ENCODE peak calls at places on chromosome 9, in four cellular contexts. J is A549, W is foreskin fibroblast, Z is tibial artery. R is an unnamed sample.

GRCh38 chr9:135067091-135067710 is 20.3 kb upstream of the OLFM1 start:
- DNase-seq in Z (no peak), W (no peak), J (no peak), R (no peak)

GRCh38 chr9:69425402-69425801 is 100.4 kb downstream of the ENTREP1 start:
- DNase-seq in Z (no peak), W (no peak), J (no peak), R (no peak)

GRCh38 chr9:95025213-95026170 is 292.0 kb downstream of the FANCC start:
- DNase-seq in Z (peak), W (peak), J (no peak), R (peak)

GRCh38 chr9:12794024-12794799 is 19.4 kb downstream of the LURAP1L start:
- DNase-seq in W (peak), J (no peak), Z (no peak), R (no peak)

GRCh38 chr9:21311888-21312287 is 6.8 kb upstream of the IFNA5 start:
- DNase-seq in Z (no peak), J (no peak), W (no peak), R (no peak)

GRCh38 chr9:84404095-84404686 is 63.6 kb upstream of the SLC28A3 start:
- DNase-seq in W (no peak), J (no peak), Z (no peak), R (no peak)

GRCh38 chr9:87950765-87951488 is 23.4 kb downstream of the CDK20 start:
- DNase-seq in Z (no peak), W (peak), J (peak), R (no peak)

GRCh38 chr9:125574136-125574877 is 132.7 kb downstream of the MAPKAP1 start:
- DNase-seq in J (no peak), W (no peak), Z (no peak), R (no peak)

GRCh38 chr9:106862115-106862945 is 636 bp upstream of the ZNF462 start:
- DNase-seq in W (peak), J (peak), Z (no peak), R (no peak)
- H3K4me3 ChIP-seq in W (peak), J (peak), Z (peak), R (peak)

GRCh38 chr9:109098960-109099308 is 20.8 kb downstream of the TMEM245 start:
- DNase-seq in J (no peak), W (no peak), Z (no peak), R (no peak)
- H3K4me3 ChIP-seq in J (no peak), W (peak), Z (no peak), R (no peak)

DNA sequence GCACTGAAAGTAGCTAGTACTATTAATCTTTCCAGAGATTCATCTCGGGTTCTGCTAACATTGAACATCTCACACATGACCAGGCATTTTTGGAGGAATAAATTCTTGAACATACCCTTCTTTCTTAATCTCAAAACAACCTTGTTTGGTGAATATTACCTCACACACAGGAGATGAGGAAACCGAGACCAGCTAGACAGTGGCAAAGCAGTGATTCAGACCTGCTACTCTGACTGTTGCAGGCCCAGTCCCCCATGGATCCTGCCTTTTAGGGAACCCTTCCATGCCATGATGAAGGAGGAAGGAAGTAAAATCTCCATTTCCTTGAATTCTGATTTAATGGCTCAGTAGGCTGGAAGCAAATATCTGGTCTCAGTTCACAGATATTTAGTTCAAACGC is 2.6 kb downstream of the PCSK5 start:
- DNase-seq in Z (no peak), J (no peak), W (peak), R (no peak)
- H3K4me3 ChIP-seq in Z (peak), J (peak), W (peak), R (no peak)

DNA sequence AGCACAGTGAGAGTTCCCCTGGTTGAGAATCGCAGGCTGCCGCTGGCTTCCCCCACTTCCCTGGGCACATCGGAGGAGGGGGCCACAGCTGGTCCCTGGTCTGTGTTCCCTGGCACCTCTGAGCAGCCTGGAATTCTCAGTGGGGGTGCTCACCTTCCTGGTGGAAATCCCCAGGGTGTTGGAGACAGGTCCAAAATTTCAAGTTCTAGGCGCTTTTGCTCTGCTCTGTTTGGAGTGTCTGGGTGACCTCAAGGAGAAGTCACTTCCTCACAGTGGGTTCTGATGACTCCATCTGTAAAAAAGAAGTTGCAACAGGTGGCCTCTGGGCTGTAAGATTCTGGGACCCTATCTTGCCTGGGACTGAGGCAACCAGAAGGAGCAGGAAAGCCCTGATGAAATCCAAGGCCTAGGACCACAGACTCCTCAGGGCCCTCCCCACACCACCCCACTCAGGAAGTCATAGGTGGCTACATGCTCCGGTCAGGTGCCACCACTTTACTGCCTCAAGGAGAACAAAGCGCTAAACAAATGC is at the start of gene TRAF1:
- DNase-seq in Z (no peak), W (no peak), J (no peak), R (no peak)
- H3K4me3 ChIP-seq in Z (peak), W (no peak), J (no peak), R (no peak)

GRCh38 chr9:126612813-126613641 is 701 bp upstream of the LMX1B start:
- DNase-seq in Z (peak), J (no peak), W (peak), R (no peak)
- H3K4me3 ChIP-seq in Z (peak), J (peak), W (no peak), R (no peak)